ENCODE peak calls at places on chromosome 20, in nine cellular contexts. Q is tibial artery; C is CD8-positive, alpha-beta T cell; L is epithelial cell of esophagus; T is astrocyte; N is HepG2; W is RWPE2; G is ovary; S is fibroblast of mammary gland. P is an unnamed sample.

GRCh38 chr20:38779247-38780097 is 26.0 kb upstream of the PPP1R16B start:
- DNase-seq in Q (no peak), C (no peak), L (peak; percentile 64), T (no peak), N (no peak), W (peak; percentile 44), G (no peak), S (no peak), P (no peak)

GRCh38 chr20:51062065-51062464 is 39.2 kb upstream of the KCNG1 start:
- DNase-seq in Q (no peak), C (no peak), L (no peak), T (no peak), N (no peak), W (no peak), G (no peak), S (peak; percentile 8), P (no peak)

GRCh38 chr20:60148885-60149284 is 190.7 kb downstream of the CDH26 start:
- DNase-seq in Q (no peak), C (no peak), L (no peak), T (no peak), N (no peak), W (no peak), G (no peak), S (no peak), P (no peak)

GRCh38 chr20:25222461-25223178 is 25.3 kb upstream of the PYGB start:
- DNase-seq in Q (peak; percentile 64), C (no peak), L (no peak), T (no peak), N (no peak), W (no peak), G (no peak), S (no peak), P (no peak)

GRCh38 chr20:54479138-54479906 is 3.9 kb downstream of the DOK5 start:
- DNase-seq in Q (no peak), C (no peak), L (no peak), T (peak; percentile 30), N (peak; percentile 42), W (no peak), G (no peak), S (peak; percentile 11), P (peak; percentile 17)

GRCh38 chr20:61308171-61308795 is 56.2 kb downstream of the CDH4 start:
- DNase-seq in Q (no peak), C (no peak), L (no peak), T (no peak), N (no peak), W (no peak), G (no peak), S (no peak), P (no peak)

GRCh38 chr20:62736026-62736406 is 27.4 kb downstream of the NTSR1 start:
- DNase-seq in Q (no peak), C (no peak), L (no peak), T (no peak), N (no peak), W (peak; percentile 81), G (no peak), S (no peak), P (no peak)

GRCh38 chr20:61278296-61278695 is 26.2 kb downstream of the CDH4 start:
- DNase-seq in Q (no peak), C (no peak), L (no peak), T (no peak), N (no peak), W (no peak), G (no peak), S (no peak), P (no peak)

GRCh38 chr20:54195483-54196472 is 12.1 kb upstream of the PFDN4 start:
- DNase-seq in Q (no peak), C (no peak), L (no peak), T (no peak), N (peak; percentile 67), W (no peak), G (no peak), S (no peak), P (no peak)

GRCh38 chr20:50837532-50838321 is 42.9 kb downstream of the BCAS4 start:
- DNase-seq in Q (peak; percentile 85), C (no peak), L (peak; percentile 63), T (peak; percentile 94), N (no peak), W (peak; percentile 83), G (peak; percentile 36), S (peak; percentile 93), P (peak; percentile 95)

DNA sequence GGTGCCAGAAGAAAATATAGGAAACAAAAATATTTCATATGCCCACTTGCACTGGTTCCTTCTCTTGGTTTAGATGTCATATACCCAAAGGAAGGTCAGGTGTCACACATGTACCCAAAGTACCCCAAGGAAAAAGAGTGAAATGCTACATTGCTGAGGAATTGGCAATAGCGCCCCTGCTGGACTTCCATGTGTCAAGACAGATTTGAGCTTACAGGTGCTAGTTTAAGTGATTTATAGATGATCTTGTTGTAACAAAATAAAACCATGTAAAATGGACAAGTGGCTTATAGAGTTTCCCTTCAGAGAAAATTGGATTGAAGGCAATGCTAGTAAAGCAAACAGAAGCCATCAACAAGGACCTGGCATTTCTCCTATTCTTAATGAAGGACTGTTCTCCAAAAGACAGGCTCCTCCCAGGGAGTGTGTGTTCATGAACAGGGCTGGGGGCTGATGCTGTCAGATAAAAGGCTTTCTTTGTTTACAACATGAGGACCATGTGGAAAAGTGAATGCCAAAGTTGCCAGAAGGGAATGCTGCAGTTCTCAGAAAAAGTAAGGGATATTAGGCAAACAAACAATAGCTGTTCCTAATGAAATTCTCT is 64.3 kb upstream of the PAK5 start:
- DNase-seq in Q (no peak), C (no peak), L (peak; percentile 27), T (no peak), N (peak; percentile 40), W (no peak), G (no peak), S (peak; percentile 11), P (no peak)
- TF ChIP-seq CTCF in Q (no peak), C (no peak), L (peak; percentile 55), T (peak; percentile 40), N (peak; percentile 54), W (peak; percentile 62), G (no peak), S (peak; percentile 53), P (peak; percentile 29)

GRCh38 chr20:53171065-53171464 is 198.9 kb downstream of the TSHZ2 start:
- DNase-seq in Q (no peak), C (no peak), L (no peak), T (no peak), N (no peak), W (no peak), G (no peak), S (no peak), P (no peak)
- TF ChIP-seq CTCF in Q (no peak), C (no peak), L (no peak), T (no peak), N (no peak), W (no peak), G (no peak), S (no peak), P (no peak)

DNA sequence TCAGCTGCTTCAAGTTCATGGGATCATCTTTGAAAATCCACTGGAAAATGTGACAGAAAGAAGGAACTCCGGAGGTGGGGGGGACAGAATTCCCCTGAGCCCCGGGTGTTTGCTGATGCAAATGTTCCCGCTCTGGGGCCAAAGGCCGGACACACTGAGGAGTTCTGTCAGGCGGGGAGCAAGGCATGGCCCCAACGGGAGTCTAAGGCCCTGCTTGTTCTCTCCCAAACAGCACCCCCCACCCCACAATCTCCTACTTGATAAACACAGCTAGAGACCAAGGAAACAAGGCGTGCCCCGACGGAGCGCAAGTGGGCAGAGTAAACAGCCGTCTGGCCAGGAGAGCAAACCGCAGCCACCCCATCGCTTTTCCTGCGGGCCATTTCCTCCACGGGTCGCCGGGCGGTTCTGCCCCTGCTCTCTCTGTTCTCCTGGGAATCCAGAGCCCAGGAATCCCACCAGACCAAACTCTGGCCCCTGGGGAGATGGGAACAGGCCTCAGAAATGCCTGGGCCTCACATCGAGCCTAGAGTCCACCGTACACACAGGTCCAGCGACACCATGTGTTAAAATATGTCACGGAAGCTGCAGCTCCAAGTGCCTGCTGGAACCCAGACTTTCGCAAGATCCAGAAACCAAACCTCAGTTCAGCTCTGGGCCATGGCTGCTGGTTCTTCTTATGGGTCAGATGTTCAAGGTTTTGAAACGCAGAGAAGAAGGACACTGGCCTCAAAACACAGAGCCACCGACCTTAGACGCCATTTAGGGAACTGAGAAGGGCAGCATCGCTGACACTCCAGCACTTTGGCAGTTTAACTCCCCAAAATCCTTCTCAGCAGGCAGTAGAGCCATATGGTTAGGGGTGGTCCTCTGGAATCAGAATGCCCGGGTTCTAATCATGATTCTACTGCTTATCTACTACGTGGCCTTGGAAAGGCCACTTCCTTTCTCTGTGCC is 104.2 kb downstream of the PREX1 start:
- DNase-seq in Q (peak; percentile 95), C (no peak), L (no peak), T (no peak), N (peak; percentile 73), W (peak; percentile 80), G (no peak), S (no peak), P (no peak)
- TF ChIP-seq CTCF in Q (peak; percentile 32), C (no peak), L (no peak), T (peak; percentile 3), N (peak; percentile 84), W (no peak), G (no peak), S (no peak), P (no peak)

DNA sequence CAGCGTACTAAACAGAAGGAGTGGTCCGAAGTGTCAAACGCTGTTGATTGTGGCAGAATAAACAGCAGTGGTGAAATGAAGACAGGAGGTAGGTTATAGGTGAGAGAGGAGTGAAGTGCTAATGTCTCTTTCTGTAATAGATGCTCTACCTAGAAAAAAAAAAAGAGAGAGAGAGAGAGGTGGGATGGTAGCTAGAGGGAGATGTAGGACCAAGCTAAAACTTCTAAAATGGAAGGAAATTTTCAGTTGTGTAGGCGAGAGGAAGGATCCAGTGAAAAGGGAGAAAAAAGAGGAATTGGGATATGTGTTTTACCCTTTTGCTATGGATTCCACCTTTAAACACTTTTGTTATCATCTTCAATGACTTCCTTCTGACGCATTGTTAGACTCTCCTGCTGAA is 126.5 kb upstream of the BMP2 start:
- DNase-seq in Q (no peak), C (no peak), L (no peak), T (no peak), N (no peak), W (no peak), G (no peak), S (no peak), P (no peak)
- TF ChIP-seq CTCF in Q (no peak), C (no peak), L (no peak), T (no peak), N (peak; percentile 29), W (no peak), G (no peak), S (no peak), P (no peak)

GRCh38 chr20:3820048-3820900 is at the start of gene AP5S1:
- DNase-seq in Q (peak; percentile 98), C (peak; percentile 95), L (peak; percentile 97), T (peak; percentile 92), N (peak; percentile 97), W (peak; percentile 96), G (peak; percentile 96), S (peak; percentile 96), P (peak; percentile 97)
- TF ChIP-seq CTCF in Q (peak; percentile 100), C (peak; percentile 94), L (peak; percentile 40), T (peak; percentile 67), N (peak; percentile 97), W (peak; percentile 99), G (peak; percentile 100), S (peak; percentile 44), P (peak; percentile 66)

P was measured in fibroblast of the aortic adventitia.